ENCODE peak calls at places on chromosomes 2 and 18, in seven cellular contexts. Z is A549, P is epithelial cell of esophagus, G is breast epithelium, F is substantia nigra, U is nephron progenitor cell, S is upper lobe of right lung. Q is an unnamed sample.

GRCh38 chr2:1538663-1539062 is 125.4 kb downstream of the TPO start:
- DNase-seq in F (no peak), P (peak), G (no peak), S (no peak), Z (peak), U (no peak), Q (no peak)

GRCh38 chr2:23988371-23988770 is 21.5 kb upstream of the MFSD2B start:
- DNase-seq in S (no peak), F (no peak), U (no peak), Z (peak), G (no peak), P (peak), Q (no peak)

GRCh38 chr2:39466311-39466710 is 29.2 kb upstream of the MAP4K3 start:
- DNase-seq in S (no peak), G (no peak), U (no peak), Z (no peak), F (no peak), P (no peak), Q (no peak)

GRCh38 chr2:100291152-100291970 is 30.9 kb downstream of the LONRF2 start:
- DNase-seq in F (no peak), G (peak), S (peak), U (no peak), P (peak), Z (peak), Q (peak)

GRCh38 chr2:204353823-204354222 is 191.5 kb upstream of the PARD3B start:
- DNase-seq in P (no peak), F (no peak), S (no peak), U (no peak), G (no peak), Z (no peak), Q (no peak)

GRCh38 chr2:8554296-8554806 is 127.5 kb upstream of the ID2 start:
- DNase-seq in S (no peak), P (no peak), F (no peak), Z (no peak), G (no peak), U (no peak), Q (peak)

GRCh38 chr18:44691148-44691925 is 10.6 kb downstream of the SETBP1 start:
- DNase-seq in U (no peak), S (no peak), P (no peak), F (no peak), Z (no peak), G (no peak), Q (no peak)

GRCh38 chr2:38362223-38362622 is 14.8 kb downstream of the ATL2 start:
- DNase-seq in S (no peak), Z (no peak), F (no peak), P (no peak), G (no peak), U (no peak), Q (no peak)

GRCh38 chr18:35162995-35163394 is 77.8 kb upstream of the ZNF397 start:
- DNase-seq in F (no peak), U (no peak), G (no peak), Z (no peak), P (peak), S (no peak), Q (no peak)

GRCh38 chr2:46006634-46007033 is 290.6 kb upstream of the EPAS1 start:
- DNase-seq in P (no peak), S (no peak), G (no peak), F (no peak), U (no peak), Z (no peak), Q (no peak)

GRCh38 chr18:24631238-24632025 is 171.0 kb downstream of the HRH4 start:
- DNase-seq in G (no peak), Z (no peak), U (no peak), F (no peak), P (no peak), S (no peak), Q (no peak)

GRCh38 chr18:58851874-58852273 is 12.8 kb upstream of the ZNF532 start:
- DNase-seq in G (no peak), Z (no peak), P (no peak), S (no peak), U (no peak), F (no peak), Q (no peak)

GRCh38 chr18:61379827-61380226 is 46.6 kb downstream of the CDH20 start:
- DNase-seq in P (no peak), G (no peak), S (no peak), U (no peak), F (no peak), Z (no peak), Q (no peak)

GRCh38 chr2:85668009-85668856 is at the start of gene SFTPB:
- DNase-seq in S (peak), P (no peak), G (no peak), Z (no peak), U (no peak), F (no peak), Q (no peak)

GRCh38 chr18:2971741-2972552 is 41.0 kb downstream of the LPIN2 start:
- DNase-seq in G (no peak), P (no peak), S (peak), U (no peak), F (no peak), Z (no peak), Q (peak)

GRCh38 chr18:62683935-62684334 is 31.4 kb upstream of the PHLPP1 start:
- DNase-seq in Z (no peak), S (no peak), U (no peak), P (no peak), F (no peak), G (no peak), Q (no peak)

GRCh38 chr2:27887122-27887521 is 3.1 kb downstream of the RBKS start:
- DNase-seq in G (no peak), P (no peak), S (no peak), Z (no peak), U (no peak), F (no peak), Q (no peak)

GRCh38 chr2:31401580-31401979 is 13.0 kb downstream of the XDH start:
- DNase-seq in Z (peak), P (peak), F (no peak), S (no peak), U (no peak), G (no peak), Q (no peak)

GRCh38 chr2:66717491-66717890 is 282.6 kb downstream of the MEIS1 start:
- DNase-seq in Z (no peak), S (no peak), F (no peak), P (no peak), G (no peak), U (no peak), Q (no peak)

GRCh38 chr18:73646772-73647171 is 500.9 kb downstream of the FBXO15 start:
- DNase-seq in U (no peak), Z (no peak), F (no peak), G (no peak), P (peak), S (no peak), Q (no peak)

GRCh38 chr18:49161627-49162026 is 210.9 kb upstream of the SMAD7 start:
- DNase-seq in Z (no peak), S (no peak), U (no peak), G (no peak), P (no peak), F (no peak), Q (no peak)

GRCh38 chr2:102103992-102104871 is 38.3 kb upstream of the IL1R1 start:
- DNase-seq in P (peak), G (no peak), U (no peak), F (no peak), Z (no peak), S (peak), Q (no peak)